ENCODE peak calls at places on chromosomes 16 and 17, in four cellular contexts. One of them, this sample, is unnamed. For H3K4me1, the result is how much of the 10 kb centered on the place peaks cover.

GRCh38 chr16:58727796-58728568 is 6.1 kb downstream of the GOT2 start:
- DNase-seq in GM12878: no peak
- DNase-seq in tibial nerve: no peak
- DNase-seq in lung: no peak
- DNase-seq in this sample: no peak

GRCh38 chr16:15807603-15808009 is 49.2 kb downstream of the MYH11 start:
- DNase-seq in GM12878: no peak
- DNase-seq in lung: no peak
- DNase-seq in tibial nerve: no peak
- DNase-seq in this sample: peak

GRCh38 chr16:3525951-3526350 is 25.1 kb downstream of the CLUAP1 start:
- DNase-seq in tibial nerve: no peak
- DNase-seq in GM12878: no peak
- DNase-seq in lung: no peak
- DNase-seq in this sample: no peak

GRCh38 chr17:56658648-56659047 is 65.1 kb downstream of the NOG start:
- DNase-seq in lung: no peak
- DNase-seq in GM12878: no peak
- DNase-seq in tibial nerve: no peak
- DNase-seq in this sample: no peak

GRCh38 chr17:19650826-19651225 is 2.3 kb downstream of the ALDH3A2 start:
- DNase-seq in GM12878: no peak
- DNase-seq in tibial nerve: no peak
- DNase-seq in lung: no peak
- DNase-seq in this sample: no peak

GRCh38 chr17:74296548-74296936 is 22.5 kb downstream of the DNAI2 start:
- DNase-seq in tibial nerve: peak
- DNase-seq in GM12878: no peak
- DNase-seq in lung: peak
- DNase-seq in this sample: peak

GRCh38 chr16:23514381-23515152 is 4.3 kb upstream of the GGA2 start:
- DNase-seq in tibial nerve: no peak
- DNase-seq in GM12878: no peak
- DNase-seq in lung: no peak
- DNase-seq in this sample: no peak

GRCh38 chr17:44970136-44970737 is 2.1 kb upstream of the C1QL1 start:
- DNase-seq in GM12878: no peak
- DNase-seq in lung: no peak
- DNase-seq in tibial nerve: no peak
- DNase-seq in this sample: peak

GRCh38 chr16:57801098-57801855 is 1.0 kb downstream of the KIFC3 start:
- DNase-seq in GM12878: no peak
- DNase-seq in tibial nerve: no peak
- DNase-seq in lung: no peak
- DNase-seq in this sample: peak

GRCh38 chr17:82492647-82493516 is 26.6 kb upstream of the FOXK2 start:
- DNase-seq in lung: no peak
- DNase-seq in tibial nerve: no peak
- DNase-seq in GM12878: no peak
- DNase-seq in this sample: no peak
- H3K4me1 ChIP-seq in lung: under half
- H3K4me1 ChIP-seq in tibial nerve: under half
- H3K4me1 ChIP-seq in GM12878: under half
- H3K4me1 ChIP-seq in this sample: under half

GRCh38 chr16:30031477-30031918 is 427 bp upstream of the TLCD3B start:
- DNase-seq in tibial nerve: no peak
- DNase-seq in lung: no peak
- DNase-seq in GM12878: no peak
- DNase-seq in this sample: no peak
- H3K4me3 ChIP-seq in tibial nerve: no peak
- H3K4me3 ChIP-seq in lung: no peak
- H3K4me3 ChIP-seq in GM12878: no peak
- H3K4me3 ChIP-seq in this sample: no peak

DNA sequence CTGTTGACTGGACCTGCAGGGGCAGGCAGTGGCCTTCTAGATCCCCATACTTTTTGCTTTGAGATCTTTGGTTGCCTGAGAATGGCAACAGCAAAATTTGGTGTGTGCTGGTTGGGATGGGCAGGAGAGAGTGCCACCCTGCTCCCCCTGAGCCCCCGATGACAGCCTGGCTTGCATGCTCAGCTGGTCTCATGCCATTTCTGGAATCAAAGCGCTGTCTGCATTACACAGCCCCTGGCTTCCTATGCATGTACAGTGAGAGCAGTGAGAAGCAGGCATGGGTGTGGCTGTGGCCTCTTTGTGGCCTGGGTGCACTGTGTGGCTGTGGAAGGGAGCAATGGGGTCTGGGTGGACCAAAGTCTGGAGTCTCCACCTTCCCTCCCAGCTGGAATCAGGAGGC is 47.7 kb downstream of the NKD1 start:
- DNase-seq in tibial nerve: no peak
- DNase-seq in lung: no peak
- DNase-seq in GM12878: no peak
- DNase-seq in this sample: no peak
- H3K4me1 ChIP-seq in tibial nerve: under half
- H3K4me1 ChIP-seq in lung: under half
- H3K4me1 ChIP-seq in GM12878: under half
- H3K4me1 ChIP-seq in this sample: under half

DNA sequence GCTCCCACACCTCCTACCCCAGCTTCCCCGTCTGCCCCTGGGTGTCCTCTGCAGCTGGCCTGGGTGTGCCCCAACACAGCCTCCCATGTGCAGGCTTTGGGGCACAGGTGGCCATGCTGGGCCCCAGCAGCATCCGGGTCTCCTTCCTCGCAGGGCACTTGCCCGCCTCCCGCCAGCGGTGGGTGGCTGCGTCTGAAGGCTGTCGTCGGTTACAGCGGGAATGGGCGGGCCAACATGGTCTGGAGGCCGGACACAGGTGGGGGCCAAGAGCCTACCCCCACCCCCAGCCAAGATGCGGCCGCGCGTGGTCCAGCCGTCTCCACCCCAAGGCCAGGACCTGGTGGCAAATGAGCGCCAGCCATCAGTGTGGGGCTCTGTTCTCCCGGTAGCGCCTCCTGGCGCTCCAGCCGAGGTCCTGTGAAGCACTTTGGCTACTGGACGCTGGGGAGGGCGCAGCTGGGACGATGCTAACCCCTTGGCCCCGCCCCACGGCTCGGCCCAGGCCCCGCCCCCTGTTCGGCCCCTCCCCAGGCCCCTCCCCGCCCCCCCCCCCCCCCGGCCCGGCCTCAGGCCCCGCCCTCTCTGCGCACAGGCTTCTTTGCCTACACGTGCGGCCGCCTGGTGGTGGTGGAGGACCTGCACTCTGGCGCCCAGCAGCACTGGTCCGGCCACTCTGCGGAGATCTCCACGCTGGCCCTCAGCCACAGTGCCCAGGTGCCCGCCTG is 7.3 kb upstream of the RHOT2 start:
- DNase-seq in tibial nerve: peak
- DNase-seq in GM12878: peak
- DNase-seq in lung: peak
- DNase-seq in this sample: peak
- H3K4me3 ChIP-seq in tibial nerve: peak
- H3K4me3 ChIP-seq in GM12878: no peak
- H3K4me3 ChIP-seq in lung: no peak
- H3K4me3 ChIP-seq in this sample: no peak

DNA sequence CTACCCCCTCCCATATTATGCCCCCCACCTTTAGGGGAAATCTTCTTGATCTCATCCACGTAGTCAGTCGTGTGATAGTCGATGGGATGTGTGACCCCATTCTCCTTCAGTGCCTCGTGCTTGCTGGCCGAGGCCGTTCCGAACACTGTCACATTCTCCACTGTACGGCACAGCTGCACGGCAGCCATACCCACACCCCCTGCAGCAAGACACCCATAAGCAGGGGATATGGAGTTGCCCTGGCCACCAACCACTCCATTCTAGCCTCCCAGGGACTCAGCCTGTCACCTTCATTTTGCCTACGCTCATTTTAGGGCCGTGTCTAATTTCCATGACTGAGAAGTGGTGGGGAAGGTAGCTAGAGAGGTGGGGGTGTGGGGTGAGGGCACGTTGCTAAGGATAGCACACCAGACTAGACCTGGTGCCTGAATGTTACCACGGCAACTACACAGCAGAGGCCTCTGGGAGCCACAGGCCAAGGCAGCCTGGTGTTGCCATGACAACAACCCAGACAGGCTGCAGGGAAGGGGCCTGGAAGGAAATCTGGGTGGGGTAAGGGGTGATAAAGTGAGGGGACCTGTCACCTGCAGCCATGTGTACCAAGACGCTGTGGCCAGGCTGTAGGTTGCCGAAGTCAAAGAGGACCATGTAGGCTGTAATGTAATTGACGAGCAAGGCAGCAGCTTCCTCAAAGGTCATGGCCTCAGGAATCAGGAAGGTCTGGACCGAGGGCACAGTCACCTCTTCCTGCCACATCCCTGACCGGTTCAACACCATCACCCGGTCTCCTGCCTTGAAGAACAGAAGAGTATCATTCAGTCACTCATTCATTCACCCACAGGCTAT is 4.0 kb downstream of the VAT1 start:
- DNase-seq in lung: no peak
- DNase-seq in GM12878: no peak
- DNase-seq in tibial nerve: no peak
- DNase-seq in this sample: no peak
- H3K4me1 ChIP-seq in lung: under half
- H3K4me1 ChIP-seq in GM12878: under half
- H3K4me1 ChIP-seq in tibial nerve: half or more
- H3K4me1 ChIP-seq in this sample: under half

GRCh38 chr17:31835984-31836383 is 23.1 kb downstream of the COPRS start:
- DNase-seq in tibial nerve: no peak
- DNase-seq in GM12878: no peak
- DNase-seq in lung: no peak
- DNase-seq in this sample: no peak

GRCh38 chr17:31838641-31839225 is 20.3 kb downstream of the COPRS start:
- DNase-seq in tibial nerve: no peak
- DNase-seq in GM12878: no peak
- DNase-seq in lung: no peak
- DNase-seq in this sample: no peak

GRCh38 chr17:31842416-31843381 is 16.3 kb downstream of the COPRS start:
- DNase-seq in GM12878: no peak
- DNase-seq in lung: peak
- DNase-seq in tibial nerve: peak
- DNase-seq in this sample: peak

GRCh38 chr17:31843382-31843780 is 15.7 kb downstream of the COPRS start:
- DNase-seq in lung: no peak
- DNase-seq in tibial nerve: no peak
- DNase-seq in GM12878: no peak
- DNase-seq in this sample: no peak

GRCh38 chr17:31841850-31842415 is 17.1 kb downstream of the COPRS start:
- DNase-seq in tibial nerve: no peak
- DNase-seq in GM12878: no peak
- DNase-seq in lung: no peak
- DNase-seq in this sample: no peak
- H3K4me3 ChIP-seq in tibial nerve: no peak
- H3K4me3 ChIP-seq in GM12878: no peak
- H3K4me3 ChIP-seq in lung: no peak
- H3K4me3 ChIP-seq in this sample: no peak

This sample was measured in heart left ventricle.